ENCODE peak calls at places on chromosomes 7 and 10, in ten cellular contexts. One of them, this sample, is unnamed.

GRCh38 chr10:130140425-130140824 is 4.2 kb downstream of the GLRX3 start:
- DNase-seq in stimulated activated naive B cell treated with anti-CD40 and anti-IgM and Interleukin-4, amounts not matched to agents 10 μg/mL and 1 μg/mL and 100 μg/mL, for 72 hours: no peak
- DNase-seq in hippocampal formation: no peak
- DNase-seq in activated CD8-positive, alpha-beta T cell treated with anti-CD3 and anti-CD28 coated beads for 36 hours: no peak
- DNase-seq in NCI-H2029: no peak
- DNase-seq in GM13976: no peak
- DNase-seq in M059J: no peak
- DNase-seq in NAMALWA: peak
- DNase-seq in mucosa of gallbladder: no peak
- DNase-seq in coronary artery: no peak
- DNase-seq in this sample: no peak

GRCh38 chr10:15738237-15738928 is 18.7 kb upstream of the ITGA8 start:
- DNase-seq in stimulated activated naive B cell treated with anti-CD40 and anti-IgM and Interleukin-4, amounts not matched to agents 10 μg/mL and 1 μg/mL and 100 μg/mL, for 72 hours: no peak
- DNase-seq in hippocampal formation: no peak
- DNase-seq in activated CD8-positive, alpha-beta T cell treated with anti-CD3 and anti-CD28 coated beads for 36 hours: no peak
- DNase-seq in NCI-H2029: no peak
- DNase-seq in GM13976: no peak
- DNase-seq in M059J: no peak
- DNase-seq in NAMALWA: no peak
- DNase-seq in mucosa of gallbladder: no peak
- DNase-seq in coronary artery: no peak
- DNase-seq in this sample: no peak

GRCh38 chr7:107166702-107167426 is 1.9 kb upstream of the HBP1 start:
- DNase-seq in stimulated activated naive B cell treated with anti-CD40 and anti-IgM and Interleukin-4, amounts not matched to agents 10 μg/mL and 1 μg/mL and 100 μg/mL, for 72 hours: no peak
- DNase-seq in hippocampal formation: no peak
- DNase-seq in activated CD8-positive, alpha-beta T cell treated with anti-CD3 and anti-CD28 coated beads for 36 hours: no peak
- DNase-seq in NCI-H2029: no peak
- DNase-seq in GM13976: no peak
- DNase-seq in M059J: no peak
- DNase-seq in NAMALWA: no peak
- DNase-seq in mucosa of gallbladder: no peak
- DNase-seq in coronary artery: no peak
- DNase-seq in this sample: no peak

GRCh38 chr7:128219646-128220045 is 21.4 kb upstream of the LEP start:
- DNase-seq in stimulated activated naive B cell treated with anti-CD40 and anti-IgM and Interleukin-4, amounts not matched to agents 10 μg/mL and 1 μg/mL and 100 μg/mL, for 72 hours: no peak
- DNase-seq in hippocampal formation: no peak
- DNase-seq in activated CD8-positive, alpha-beta T cell treated with anti-CD3 and anti-CD28 coated beads for 36 hours: no peak
- DNase-seq in NCI-H2029: no peak
- DNase-seq in GM13976: no peak
- DNase-seq in M059J: no peak
- DNase-seq in NAMALWA: no peak
- DNase-seq in mucosa of gallbladder: no peak
- DNase-seq in coronary artery: no peak
- DNase-seq in this sample: no peak

GRCh38 chr10:120607710-120608703 is 151.0 kb downstream of the PLPP4 start:
- DNase-seq in stimulated activated naive B cell treated with anti-CD40 and anti-IgM and Interleukin-4, amounts not matched to agents 10 μg/mL and 1 μg/mL and 100 μg/mL, for 72 hours: no peak
- DNase-seq in hippocampal formation: no peak
- DNase-seq in activated CD8-positive, alpha-beta T cell treated with anti-CD3 and anti-CD28 coated beads for 36 hours: no peak
- DNase-seq in NCI-H2029: no peak
- DNase-seq in GM13976: no peak
- DNase-seq in M059J: peak
- DNase-seq in NAMALWA: peak
- DNase-seq in mucosa of gallbladder: no peak
- DNase-seq in coronary artery: no peak
- DNase-seq in this sample: no peak

GRCh38 chr7:17608114-17608833 is 309.8 kb downstream of the AHR start:
- DNase-seq in stimulated activated naive B cell treated with anti-CD40 and anti-IgM and Interleukin-4, amounts not matched to agents 10 μg/mL and 1 μg/mL and 100 μg/mL, for 72 hours: no peak
- DNase-seq in hippocampal formation: no peak
- DNase-seq in activated CD8-positive, alpha-beta T cell treated with anti-CD3 and anti-CD28 coated beads for 36 hours: no peak
- DNase-seq in NCI-H2029: no peak
- DNase-seq in GM13976: no peak
- DNase-seq in M059J: peak
- DNase-seq in NAMALWA: no peak
- DNase-seq in mucosa of gallbladder: no peak
- DNase-seq in coronary artery: no peak
- DNase-seq in this sample: no peak

GRCh38 chr10:129888784-129889616 is 75.1 kb downstream of the EBF3 start:
- DNase-seq in stimulated activated naive B cell treated with anti-CD40 and anti-IgM and Interleukin-4, amounts not matched to agents 10 μg/mL and 1 μg/mL and 100 μg/mL, for 72 hours: peak
- DNase-seq in hippocampal formation: no peak
- DNase-seq in activated CD8-positive, alpha-beta T cell treated with anti-CD3 and anti-CD28 coated beads for 36 hours: peak
- DNase-seq in NCI-H2029: no peak
- DNase-seq in GM13976: peak
- DNase-seq in M059J: peak
- DNase-seq in NAMALWA: peak
- DNase-seq in mucosa of gallbladder: no peak
- DNase-seq in coronary artery: no peak
- DNase-seq in this sample: no peak

GRCh38 chr10:110642980-110643655 is 1.0 kb upstream of the RBM20 start:
- DNase-seq in stimulated activated naive B cell treated with anti-CD40 and anti-IgM and Interleukin-4, amounts not matched to agents 10 μg/mL and 1 μg/mL and 100 μg/mL, for 72 hours: no peak
- DNase-seq in hippocampal formation: no peak
- DNase-seq in activated CD8-positive, alpha-beta T cell treated with anti-CD3 and anti-CD28 coated beads for 36 hours: no peak
- DNase-seq in NCI-H2029: no peak
- DNase-seq in GM13976: no peak
- DNase-seq in M059J: peak
- DNase-seq in NAMALWA: no peak
- DNase-seq in mucosa of gallbladder: no peak
- DNase-seq in coronary artery: no peak
- DNase-seq in this sample: no peak

GRCh38 chr7:1520574-1521234 is 9.8 kb upstream of the MAFK start:
- DNase-seq in stimulated activated naive B cell treated with anti-CD40 and anti-IgM and Interleukin-4, amounts not matched to agents 10 μg/mL and 1 μg/mL and 100 μg/mL, for 72 hours: no peak
- DNase-seq in hippocampal formation: no peak
- DNase-seq in activated CD8-positive, alpha-beta T cell treated with anti-CD3 and anti-CD28 coated beads for 36 hours: no peak
- DNase-seq in NCI-H2029: no peak
- DNase-seq in GM13976: no peak
- DNase-seq in M059J: peak
- DNase-seq in NAMALWA: no peak
- DNase-seq in mucosa of gallbladder: no peak
- DNase-seq in coronary artery: no peak
- DNase-seq in this sample: no peak

GRCh38 chr10:77622822-77623410 is 14.7 kb downstream of the KCNMA1 start:
- DNase-seq in stimulated activated naive B cell treated with anti-CD40 and anti-IgM and Interleukin-4, amounts not matched to agents 10 μg/mL and 1 μg/mL and 100 μg/mL, for 72 hours: no peak
- DNase-seq in hippocampal formation: peak
- DNase-seq in activated CD8-positive, alpha-beta T cell treated with anti-CD3 and anti-CD28 coated beads for 36 hours: no peak
- DNase-seq in NCI-H2029: no peak
- DNase-seq in GM13976: no peak
- DNase-seq in M059J: peak
- DNase-seq in NAMALWA: peak
- DNase-seq in mucosa of gallbladder: no peak
- DNase-seq in coronary artery: no peak
- DNase-seq in this sample: peak

GRCh38 chr7:98956937-98957336 is 78.6 kb downstream of the TRRAP start:
- DNase-seq in stimulated activated naive B cell treated with anti-CD40 and anti-IgM and Interleukin-4, amounts not matched to agents 10 μg/mL and 1 μg/mL and 100 μg/mL, for 72 hours: no peak
- DNase-seq in hippocampal formation: peak
- DNase-seq in activated CD8-positive, alpha-beta T cell treated with anti-CD3 and anti-CD28 coated beads for 36 hours: no peak
- DNase-seq in NCI-H2029: no peak
- DNase-seq in GM13976: no peak
- DNase-seq in M059J: no peak
- DNase-seq in NAMALWA: no peak
- DNase-seq in mucosa of gallbladder: no peak
- DNase-seq in coronary artery: no peak
- DNase-seq in this sample: peak

GRCh38 chr10:12448729-12449391 is 99.5 kb downstream of the CAMK1D start:
- DNase-seq in stimulated activated naive B cell treated with anti-CD40 and anti-IgM and Interleukin-4, amounts not matched to agents 10 μg/mL and 1 μg/mL and 100 μg/mL, for 72 hours: peak
- DNase-seq in hippocampal formation: no peak
- DNase-seq in activated CD8-positive, alpha-beta T cell treated with anti-CD3 and anti-CD28 coated beads for 36 hours: peak
- DNase-seq in NCI-H2029: peak
- DNase-seq in GM13976: peak
- DNase-seq in M059J: peak
- DNase-seq in NAMALWA: peak
- DNase-seq in mucosa of gallbladder: peak
- DNase-seq in coronary artery: no peak
- DNase-seq in this sample: no peak

GRCh38 chr7:122886357-122887081 is at the start of gene CADPS2:
- DNase-seq in stimulated activated naive B cell treated with anti-CD40 and anti-IgM and Interleukin-4, amounts not matched to agents 10 μg/mL and 1 μg/mL and 100 μg/mL, for 72 hours: peak
- DNase-seq in hippocampal formation: peak
- DNase-seq in activated CD8-positive, alpha-beta T cell treated with anti-CD3 and anti-CD28 coated beads for 36 hours: peak
- DNase-seq in NCI-H2029: peak
- DNase-seq in GM13976: peak
- DNase-seq in M059J: peak
- DNase-seq in NAMALWA: no peak
- DNase-seq in mucosa of gallbladder: peak
- DNase-seq in coronary artery: peak
- DNase-seq in this sample: peak

GRCh38 chr7:135300913-135301765 is 67.5 kb downstream of the STRA8 start:
- DNase-seq in stimulated activated naive B cell treated with anti-CD40 and anti-IgM and Interleukin-4, amounts not matched to agents 10 μg/mL and 1 μg/mL and 100 μg/mL, for 72 hours: no peak
- DNase-seq in hippocampal formation: no peak
- DNase-seq in activated CD8-positive, alpha-beta T cell treated with anti-CD3 and anti-CD28 coated beads for 36 hours: no peak
- DNase-seq in NCI-H2029: no peak
- DNase-seq in GM13976: no peak
- DNase-seq in M059J: peak
- DNase-seq in NAMALWA: no peak
- DNase-seq in mucosa of gallbladder: no peak
- DNase-seq in coronary artery: no peak
- DNase-seq in this sample: no peak

GRCh38 chr7:22350466-22351328 is 6.3 kb downstream of the RAPGEF5 start:
- DNase-seq in stimulated activated naive B cell treated with anti-CD40 and anti-IgM and Interleukin-4, amounts not matched to agents 10 μg/mL and 1 μg/mL and 100 μg/mL, for 72 hours: no peak
- DNase-seq in hippocampal formation: no peak
- DNase-seq in activated CD8-positive, alpha-beta T cell treated with anti-CD3 and anti-CD28 coated beads for 36 hours: no peak
- DNase-seq in NCI-H2029: peak
- DNase-seq in GM13976: no peak
- DNase-seq in M059J: peak
- DNase-seq in NAMALWA: peak
- DNase-seq in mucosa of gallbladder: peak
- DNase-seq in coronary artery: no peak
- DNase-seq in this sample: no peak

GRCh38 chr7:90251304-90251635 is 6.3 kb downstream of the CFAP69 start:
- DNase-seq in stimulated activated naive B cell treated with anti-CD40 and anti-IgM and Interleukin-4, amounts not matched to agents 10 μg/mL and 1 μg/mL and 100 μg/mL, for 72 hours: no peak
- DNase-seq in hippocampal formation: no peak
- DNase-seq in activated CD8-positive, alpha-beta T cell treated with anti-CD3 and anti-CD28 coated beads for 36 hours: no peak
- DNase-seq in NCI-H2029: no peak
- DNase-seq in GM13976: no peak
- DNase-seq in M059J: no peak
- DNase-seq in NAMALWA: no peak
- DNase-seq in mucosa of gallbladder: no peak
- DNase-seq in coronary artery: no peak
- DNase-seq in this sample: no peak

GRCh38 chr10:102419561-102420442 is 834 bp upstream of the FBXL15 start:
- DNase-seq in stimulated activated naive B cell treated with anti-CD40 and anti-IgM and Interleukin-4, amounts not matched to agents 10 μg/mL and 1 μg/mL and 100 μg/mL, for 72 hours: no peak
- DNase-seq in hippocampal formation: no peak
- DNase-seq in activated CD8-positive, alpha-beta T cell treated with anti-CD3 and anti-CD28 coated beads for 36 hours: peak
- DNase-seq in NCI-H2029: peak
- DNase-seq in GM13976: peak
- DNase-seq in M059J: peak
- DNase-seq in NAMALWA: peak
- DNase-seq in mucosa of gallbladder: no peak
- DNase-seq in coronary artery: no peak
- DNase-seq in this sample: peak

GRCh38 chr7:158404031-158404761 is 183.4 kb downstream of the PTPRN2 start:
- DNase-seq in stimulated activated naive B cell treated with anti-CD40 and anti-IgM and Interleukin-4, amounts not matched to agents 10 μg/mL and 1 μg/mL and 100 μg/mL, for 72 hours: no peak
- DNase-seq in hippocampal formation: no peak
- DNase-seq in activated CD8-positive, alpha-beta T cell treated with anti-CD3 and anti-CD28 coated beads for 36 hours: no peak
- DNase-seq in NCI-H2029: no peak
- DNase-seq in GM13976: no peak
- DNase-seq in M059J: no peak
- DNase-seq in NAMALWA: no peak
- DNase-seq in mucosa of gallbladder: no peak
- DNase-seq in coronary artery: no peak
- DNase-seq in this sample: no peak

GRCh38 chr7:95725170-95725569 is 47.2 kb upstream of the DYNC1I1 start:
- DNase-seq in stimulated activated naive B cell treated with anti-CD40 and anti-IgM and Interleukin-4, amounts not matched to agents 10 μg/mL and 1 μg/mL and 100 μg/mL, for 72 hours: no peak
- DNase-seq in hippocampal formation: no peak
- DNase-seq in activated CD8-positive, alpha-beta T cell treated with anti-CD3 and anti-CD28 coated beads for 36 hours: no peak
- DNase-seq in NCI-H2029: no peak
- DNase-seq in GM13976: no peak
- DNase-seq in M059J: peak
- DNase-seq in NAMALWA: peak
- DNase-seq in mucosa of gallbladder: no peak
- DNase-seq in coronary artery: no peak
- DNase-seq in this sample: no peak

GRCh38 chr7:117759950-117760640 is 113.1 kb downstream of the CTTNBP2 start:
- DNase-seq in stimulated activated naive B cell treated with anti-CD40 and anti-IgM and Interleukin-4, amounts not matched to agents 10 μg/mL and 1 μg/mL and 100 μg/mL, for 72 hours: no peak
- DNase-seq in hippocampal formation: peak
- DNase-seq in activated CD8-positive, alpha-beta T cell treated with anti-CD3 and anti-CD28 coated beads for 36 hours: no peak
- DNase-seq in NCI-H2029: no peak
- DNase-seq in GM13976: no peak
- DNase-seq in M059J: no peak
- DNase-seq in NAMALWA: no peak
- DNase-seq in mucosa of gallbladder: no peak
- DNase-seq in coronary artery: no peak
- DNase-seq in this sample: peak

GRCh38 chr7:712601-713457 is 13.7 kb upstream of the DNAAF5 start:
- DNase-seq in stimulated activated naive B cell treated with anti-CD40 and anti-IgM and Interleukin-4, amounts not matched to agents 10 μg/mL and 1 μg/mL and 100 μg/mL, for 72 hours: no peak
- DNase-seq in hippocampal formation: no peak
- DNase-seq in activated CD8-positive, alpha-beta T cell treated with anti-CD3 and anti-CD28 coated beads for 36 hours: no peak
- DNase-seq in NCI-H2029: no peak
- DNase-seq in GM13976: peak
- DNase-seq in M059J: no peak
- DNase-seq in NAMALWA: no peak
- DNase-seq in mucosa of gallbladder: no peak
- DNase-seq in coronary artery: no peak
- DNase-seq in this sample: no peak

GRCh38 chr10:43250925-43251663 is 15.8 kb downstream of the RASGEF1A start:
- DNase-seq in stimulated activated naive B cell treated with anti-CD40 and anti-IgM and Interleukin-4, amounts not matched to agents 10 μg/mL and 1 μg/mL and 100 μg/mL, for 72 hours: no peak
- DNase-seq in hippocampal formation: no peak
- DNase-seq in activated CD8-positive, alpha-beta T cell treated with anti-CD3 and anti-CD28 coated beads for 36 hours: no peak
- DNase-seq in NCI-H2029: no peak
- DNase-seq in GM13976: no peak
- DNase-seq in M059J: no peak
- DNase-seq in NAMALWA: no peak
- DNase-seq in mucosa of gallbladder: peak
- DNase-seq in coronary artery: peak
- DNase-seq in this sample: no peak

GRCh38 chr10:126080879-126081331 is 184.5 kb downstream of the FANK1 start:
- DNase-seq in stimulated activated naive B cell treated with anti-CD40 and anti-IgM and Interleukin-4, amounts not matched to agents 10 μg/mL and 1 μg/mL and 100 μg/mL, for 72 hours: no peak
- DNase-seq in hippocampal formation: no peak
- DNase-seq in activated CD8-positive, alpha-beta T cell treated with anti-CD3 and anti-CD28 coated beads for 36 hours: no peak
- DNase-seq in NCI-H2029: no peak
- DNase-seq in GM13976: no peak
- DNase-seq in M059J: peak
- DNase-seq in NAMALWA: no peak
- DNase-seq in mucosa of gallbladder: no peak
- DNase-seq in coronary artery: no peak
- DNase-seq in this sample: no peak

GRCh38 chr10:62893036-62893435 is 76.9 kb upstream of the EGR2 start:
- DNase-seq in stimulated activated naive B cell treated with anti-CD40 and anti-IgM and Interleukin-4, amounts not matched to agents 10 μg/mL and 1 μg/mL and 100 μg/mL, for 72 hours: no peak
- DNase-seq in hippocampal formation: no peak
- DNase-seq in activated CD8-positive, alpha-beta T cell treated with anti-CD3 and anti-CD28 coated beads for 36 hours: peak
- DNase-seq in NCI-H2029: no peak
- DNase-seq in GM13976: no peak
- DNase-seq in M059J: no peak
- DNase-seq in NAMALWA: no peak
- DNase-seq in mucosa of gallbladder: no peak
- DNase-seq in coronary artery: no peak
- DNase-seq in this sample: no peak

This sample was measured in globus pallidus.